ENCODE peak calls at places on chromosomes 3 and 15, in nine cellular contexts. One of them, this sample, is unnamed.

GRCh38 chr3:8554725-8555621 is 53.4 kb downstream of the LMCD1 start:
- DNase-seq in effector CD4-positive, alpha-beta T cell: no peak
- DNase-seq in CD4-positive, alpha-beta T cell: no peak
- DNase-seq in endothelial cell: no peak
- DNase-seq in ELR: no peak
- DNase-seq in left colon: no peak
- DNase-seq in NCI-H748 treated with DMSO at 0.1 percent for 48 hours: no peak
- DNase-seq in activated gamma-delta T cell treated with anti-CD3 and anti-CD28 coated beads, Interleukin-2, amount 50 U/mL, for 16 hours: no peak
- DNase-seq in AG08396: peak
- DNase-seq in this sample: peak

GRCh38 chr3:75396316-75396802 is 267.8 kb upstream of the FRG2C start:
- DNase-seq in effector CD4-positive, alpha-beta T cell: no peak
- DNase-seq in CD4-positive, alpha-beta T cell: no peak
- DNase-seq in endothelial cell: no peak
- DNase-seq in ELR: no peak
- DNase-seq in left colon: peak
- DNase-seq in NCI-H748 treated with DMSO at 0.1 percent for 48 hours: no peak
- DNase-seq in activated gamma-delta T cell treated with anti-CD3 and anti-CD28 coated beads, Interleukin-2, amount 50 U/mL, for 16 hours: no peak
- DNase-seq in AG08396: peak
- DNase-seq in this sample: no peak

GRCh38 chr15:33086500-33087141 is 107.9 kb downstream of the FMN1 start:
- DNase-seq in effector CD4-positive, alpha-beta T cell: no peak
- DNase-seq in CD4-positive, alpha-beta T cell: no peak
- DNase-seq in endothelial cell: no peak
- DNase-seq in ELR: peak
- DNase-seq in left colon: no peak
- DNase-seq in NCI-H748 treated with DMSO at 0.1 percent for 48 hours: peak
- DNase-seq in activated gamma-delta T cell treated with anti-CD3 and anti-CD28 coated beads, Interleukin-2, amount 50 U/mL, for 16 hours: no peak
- DNase-seq in AG08396: peak
- DNase-seq in this sample: no peak

GRCh38 chr3:126370606-126371005 is 13.4 kb upstream of the KLF15 start:
- DNase-seq in effector CD4-positive, alpha-beta T cell: no peak
- DNase-seq in CD4-positive, alpha-beta T cell: no peak
- DNase-seq in endothelial cell: no peak
- DNase-seq in ELR: no peak
- DNase-seq in left colon: no peak
- DNase-seq in NCI-H748 treated with DMSO at 0.1 percent for 48 hours: no peak
- DNase-seq in activated gamma-delta T cell treated with anti-CD3 and anti-CD28 coated beads, Interleukin-2, amount 50 U/mL, for 16 hours: no peak
- DNase-seq in AG08396: no peak
- DNase-seq in this sample: no peak

GRCh38 chr15:101269479-101270223 is 7.6 kb downstream of the SELENOS start:
- DNase-seq in effector CD4-positive, alpha-beta T cell: no peak
- DNase-seq in CD4-positive, alpha-beta T cell: no peak
- DNase-seq in endothelial cell: no peak
- DNase-seq in ELR: no peak
- DNase-seq in left colon: no peak
- DNase-seq in NCI-H748 treated with DMSO at 0.1 percent for 48 hours: no peak
- DNase-seq in activated gamma-delta T cell treated with anti-CD3 and anti-CD28 coated beads, Interleukin-2, amount 50 U/mL, for 16 hours: no peak
- DNase-seq in AG08396: no peak
- DNase-seq in this sample: peak

GRCh38 chr3:113183748-113184661 is 27.4 kb upstream of the BOC start:
- DNase-seq in effector CD4-positive, alpha-beta T cell: no peak
- DNase-seq in CD4-positive, alpha-beta T cell: no peak
- DNase-seq in endothelial cell: no peak
- DNase-seq in ELR: peak
- DNase-seq in left colon: no peak
- DNase-seq in NCI-H748 treated with DMSO at 0.1 percent for 48 hours: no peak
- DNase-seq in activated gamma-delta T cell treated with anti-CD3 and anti-CD28 coated beads, Interleukin-2, amount 50 U/mL, for 16 hours: no peak
- DNase-seq in AG08396: peak
- DNase-seq in this sample: no peak

GRCh38 chr15:101127503-101128076 is 124.3 kb downstream of the CHSY1 start:
- DNase-seq in effector CD4-positive, alpha-beta T cell: no peak
- DNase-seq in CD4-positive, alpha-beta T cell: no peak
- DNase-seq in endothelial cell: no peak
- DNase-seq in ELR: peak
- DNase-seq in left colon: peak
- DNase-seq in NCI-H748 treated with DMSO at 0.1 percent for 48 hours: peak
- DNase-seq in activated gamma-delta T cell treated with anti-CD3 and anti-CD28 coated beads, Interleukin-2, amount 50 U/mL, for 16 hours: peak
- DNase-seq in AG08396: peak
- DNase-seq in this sample: no peak

GRCh38 chr15:69380726-69381105 is 33.4 kb upstream of the KIF23 start:
- DNase-seq in effector CD4-positive, alpha-beta T cell: no peak
- DNase-seq in CD4-positive, alpha-beta T cell: no peak
- DNase-seq in endothelial cell: no peak
- DNase-seq in ELR: no peak
- DNase-seq in left colon: no peak
- DNase-seq in NCI-H748 treated with DMSO at 0.1 percent for 48 hours: no peak
- DNase-seq in activated gamma-delta T cell treated with anti-CD3 and anti-CD28 coated beads, Interleukin-2, amount 50 U/mL, for 16 hours: no peak
- DNase-seq in AG08396: no peak
- DNase-seq in this sample: no peak

GRCh38 chr15:67185621-67186225 is 68.7 kb downstream of the AAGAB start:
- DNase-seq in effector CD4-positive, alpha-beta T cell: no peak
- DNase-seq in CD4-positive, alpha-beta T cell: no peak
- DNase-seq in endothelial cell: no peak
- DNase-seq in ELR: no peak
- DNase-seq in left colon: no peak
- DNase-seq in NCI-H748 treated with DMSO at 0.1 percent for 48 hours: no peak
- DNase-seq in activated gamma-delta T cell treated with anti-CD3 and anti-CD28 coated beads, Interleukin-2, amount 50 U/mL, for 16 hours: no peak
- DNase-seq in AG08396: no peak
- DNase-seq in this sample: no peak

GRCh38 chr3:126493731-126494130 is 18.0 kb upstream of the ZXDC start:
- DNase-seq in effector CD4-positive, alpha-beta T cell: no peak
- DNase-seq in CD4-positive, alpha-beta T cell: no peak
- DNase-seq in endothelial cell: no peak
- DNase-seq in ELR: no peak
- DNase-seq in left colon: no peak
- DNase-seq in NCI-H748 treated with DMSO at 0.1 percent for 48 hours: no peak
- DNase-seq in activated gamma-delta T cell treated with anti-CD3 and anti-CD28 coated beads, Interleukin-2, amount 50 U/mL, for 16 hours: no peak
- DNase-seq in AG08396: no peak
- DNase-seq in this sample: no peak

GRCh38 chr15:74420193-74420905 is 13.4 kb downstream of the SEMA7A start:
- DNase-seq in effector CD4-positive, alpha-beta T cell: no peak
- DNase-seq in CD4-positive, alpha-beta T cell: no peak
- DNase-seq in endothelial cell: no peak
- DNase-seq in ELR: peak
- DNase-seq in left colon: no peak
- DNase-seq in NCI-H748 treated with DMSO at 0.1 percent for 48 hours: no peak
- DNase-seq in activated gamma-delta T cell treated with anti-CD3 and anti-CD28 coated beads, Interleukin-2, amount 50 U/mL, for 16 hours: no peak
- DNase-seq in AG08396: no peak
- DNase-seq in this sample: no peak

GRCh38 chr15:40092416-40093223 is 16.1 kb downstream of the BMF start:
- DNase-seq in effector CD4-positive, alpha-beta T cell: no peak
- DNase-seq in CD4-positive, alpha-beta T cell: no peak
- DNase-seq in endothelial cell: no peak
- DNase-seq in ELR: no peak
- DNase-seq in left colon: peak
- DNase-seq in NCI-H748 treated with DMSO at 0.1 percent for 48 hours: peak
- DNase-seq in activated gamma-delta T cell treated with anti-CD3 and anti-CD28 coated beads, Interleukin-2, amount 50 U/mL, for 16 hours: no peak
- DNase-seq in AG08396: peak
- DNase-seq in this sample: no peak

GRCh38 chr15:51589881-51590570 is 32.5 kb downstream of the DMXL2 start:
- DNase-seq in effector CD4-positive, alpha-beta T cell: no peak
- DNase-seq in CD4-positive, alpha-beta T cell: no peak
- DNase-seq in endothelial cell: no peak
- DNase-seq in ELR: no peak
- DNase-seq in left colon: no peak
- DNase-seq in NCI-H748 treated with DMSO at 0.1 percent for 48 hours: no peak
- DNase-seq in activated gamma-delta T cell treated with anti-CD3 and anti-CD28 coated beads, Interleukin-2, amount 50 U/mL, for 16 hours: no peak
- DNase-seq in AG08396: no peak
- DNase-seq in this sample: no peak

GRCh38 chr3:58418227-58418626 is 15.4 kb downstream of the PDHB start:
- DNase-seq in effector CD4-positive, alpha-beta T cell: no peak
- DNase-seq in CD4-positive, alpha-beta T cell: no peak
- DNase-seq in endothelial cell: no peak
- DNase-seq in ELR: no peak
- DNase-seq in left colon: no peak
- DNase-seq in NCI-H748 treated with DMSO at 0.1 percent for 48 hours: no peak
- DNase-seq in activated gamma-delta T cell treated with anti-CD3 and anti-CD28 coated beads, Interleukin-2, amount 50 U/mL, for 16 hours: no peak
- DNase-seq in AG08396: no peak
- DNase-seq in this sample: no peak

GRCh38 chr15:90358124-90359033 is 6.3 kb downstream of the ZNF774 start:
- DNase-seq in effector CD4-positive, alpha-beta T cell: no peak
- DNase-seq in CD4-positive, alpha-beta T cell: no peak
- DNase-seq in endothelial cell: no peak
- DNase-seq in ELR: peak
- DNase-seq in left colon: no peak
- DNase-seq in NCI-H748 treated with DMSO at 0.1 percent for 48 hours: no peak
- DNase-seq in activated gamma-delta T cell treated with anti-CD3 and anti-CD28 coated beads, Interleukin-2, amount 50 U/mL, for 16 hours: no peak
- DNase-seq in AG08396: peak
- DNase-seq in this sample: no peak

GRCh38 chr15:67405208-67406191 is 115.4 kb upstream of the C15orf61 start:
- DNase-seq in effector CD4-positive, alpha-beta T cell: no peak
- DNase-seq in CD4-positive, alpha-beta T cell: no peak
- DNase-seq in endothelial cell: no peak
- DNase-seq in ELR: peak
- DNase-seq in left colon: no peak
- DNase-seq in NCI-H748 treated with DMSO at 0.1 percent for 48 hours: no peak
- DNase-seq in activated gamma-delta T cell treated with anti-CD3 and anti-CD28 coated beads, Interleukin-2, amount 50 U/mL, for 16 hours: no peak
- DNase-seq in AG08396: peak
- DNase-seq in this sample: no peak

GRCh38 chr15:39009740-39010139 is 445.1 kb upstream of the RASGRP1 start:
- DNase-seq in effector CD4-positive, alpha-beta T cell: no peak
- DNase-seq in CD4-positive, alpha-beta T cell: no peak
- DNase-seq in endothelial cell: no peak
- DNase-seq in ELR: no peak
- DNase-seq in left colon: no peak
- DNase-seq in NCI-H748 treated with DMSO at 0.1 percent for 48 hours: no peak
- DNase-seq in activated gamma-delta T cell treated with anti-CD3 and anti-CD28 coated beads, Interleukin-2, amount 50 U/mL, for 16 hours: no peak
- DNase-seq in AG08396: no peak
- DNase-seq in this sample: no peak

GRCh38 chr3:119604878-119605277 is 7.2 kb downstream of the PLA1A start:
- DNase-seq in effector CD4-positive, alpha-beta T cell: no peak
- DNase-seq in CD4-positive, alpha-beta T cell: no peak
- DNase-seq in endothelial cell: no peak
- DNase-seq in ELR: peak
- DNase-seq in left colon: no peak
- DNase-seq in NCI-H748 treated with DMSO at 0.1 percent for 48 hours: no peak
- DNase-seq in activated gamma-delta T cell treated with anti-CD3 and anti-CD28 coated beads, Interleukin-2, amount 50 U/mL, for 16 hours: no peak
- DNase-seq in AG08396: no peak
- DNase-seq in this sample: no peak

GRCh38 chr3:33636125-33636855 is 81.8 kb downstream of the CLASP2 start:
- DNase-seq in effector CD4-positive, alpha-beta T cell: no peak
- DNase-seq in CD4-positive, alpha-beta T cell: no peak
- DNase-seq in endothelial cell: peak
- DNase-seq in ELR: peak
- DNase-seq in left colon: no peak
- DNase-seq in NCI-H748 treated with DMSO at 0.1 percent for 48 hours: peak
- DNase-seq in activated gamma-delta T cell treated with anti-CD3 and anti-CD28 coated beads, Interleukin-2, amount 50 U/mL, for 16 hours: no peak
- DNase-seq in AG08396: peak
- DNase-seq in this sample: peak

GRCh38 chr3:62372621-62373041 is 719 bp downstream of the FEZF2 start:
- DNase-seq in effector CD4-positive, alpha-beta T cell: no peak
- DNase-seq in CD4-positive, alpha-beta T cell: no peak
- DNase-seq in endothelial cell: peak
- DNase-seq in ELR: no peak
- DNase-seq in left colon: no peak
- DNase-seq in NCI-H748 treated with DMSO at 0.1 percent for 48 hours: no peak
- DNase-seq in activated gamma-delta T cell treated with anti-CD3 and anti-CD28 coated beads, Interleukin-2, amount 50 U/mL, for 16 hours: no peak
- DNase-seq in AG08396: no peak
- DNase-seq in this sample: no peak

GRCh38 chr3:16595778-16596177 is 9.4 kb downstream of the DAZL start:
- DNase-seq in effector CD4-positive, alpha-beta T cell: no peak
- DNase-seq in CD4-positive, alpha-beta T cell: no peak
- DNase-seq in endothelial cell: no peak
- DNase-seq in ELR: peak
- DNase-seq in left colon: no peak
- DNase-seq in NCI-H748 treated with DMSO at 0.1 percent for 48 hours: no peak
- DNase-seq in activated gamma-delta T cell treated with anti-CD3 and anti-CD28 coated beads, Interleukin-2, amount 50 U/mL, for 16 hours: no peak
- DNase-seq in AG08396: no peak
- DNase-seq in this sample: no peak

GRCh38 chr15:101138913-101139880 is 112.7 kb downstream of the CHSY1 start:
- DNase-seq in effector CD4-positive, alpha-beta T cell: no peak
- DNase-seq in CD4-positive, alpha-beta T cell: no peak
- DNase-seq in endothelial cell: no peak
- DNase-seq in ELR: peak
- DNase-seq in left colon: no peak
- DNase-seq in NCI-H748 treated with DMSO at 0.1 percent for 48 hours: no peak
- DNase-seq in activated gamma-delta T cell treated with anti-CD3 and anti-CD28 coated beads, Interleukin-2, amount 50 U/mL, for 16 hours: no peak
- DNase-seq in AG08396: no peak
- DNase-seq in this sample: no peak

GRCh38 chr3:14507757-14508504 is 32.2 kb downstream of the GRIP2 start:
- DNase-seq in effector CD4-positive, alpha-beta T cell: no peak
- DNase-seq in CD4-positive, alpha-beta T cell: no peak
- DNase-seq in endothelial cell: no peak
- DNase-seq in ELR: no peak
- DNase-seq in left colon: no peak
- DNase-seq in NCI-H748 treated with DMSO at 0.1 percent for 48 hours: no peak
- DNase-seq in activated gamma-delta T cell treated with anti-CD3 and anti-CD28 coated beads, Interleukin-2, amount 50 U/mL, for 16 hours: no peak
- DNase-seq in AG08396: no peak
- DNase-seq in this sample: no peak

GRCh38 chr3:184156522-184156955 is 1.4 kb downstream of the DVL3 start:
- DNase-seq in effector CD4-positive, alpha-beta T cell: no peak
- DNase-seq in CD4-positive, alpha-beta T cell: no peak
- DNase-seq in endothelial cell: peak
- DNase-seq in ELR: peak
- DNase-seq in left colon: peak
- DNase-seq in NCI-H748 treated with DMSO at 0.1 percent for 48 hours: no peak
- DNase-seq in activated gamma-delta T cell treated with anti-CD3 and anti-CD28 coated beads, Interleukin-2, amount 50 U/mL, for 16 hours: no peak
- DNase-seq in AG08396: peak
- DNase-seq in this sample: peak

GRCh38 chr3:58272891-58273290 is 33.2 kb upstream of the RPP14 start:
- DNase-seq in effector CD4-positive, alpha-beta T cell: no peak
- DNase-seq in CD4-positive, alpha-beta T cell: no peak
- DNase-seq in endothelial cell: no peak
- DNase-seq in ELR: no peak
- DNase-seq in left colon: no peak
- DNase-seq in NCI-H748 treated with DMSO at 0.1 percent for 48 hours: no peak
- DNase-seq in activated gamma-delta T cell treated with anti-CD3 and anti-CD28 coated beads, Interleukin-2, amount 50 U/mL, for 16 hours: no peak
- DNase-seq in AG08396: no peak
- DNase-seq in this sample: no peak

GRCh38 chr3:194321666-194322640 is 29.2 kb downstream of the CPN2 start:
- DNase-seq in effector CD4-positive, alpha-beta T cell: no peak
- DNase-seq in CD4-positive, alpha-beta T cell: no peak
- DNase-seq in endothelial cell: no peak
- DNase-seq in ELR: no peak
- DNase-seq in left colon: no peak
- DNase-seq in NCI-H748 treated with DMSO at 0.1 percent for 48 hours: no peak
- DNase-seq in activated gamma-delta T cell treated with anti-CD3 and anti-CD28 coated beads, Interleukin-2, amount 50 U/mL, for 16 hours: no peak
- DNase-seq in AG08396: no peak
- DNase-seq in this sample: no peak

GRCh38 chr3:130900959-130901358 is 7.1 kb downstream of the ATP2C1 start:
- DNase-seq in effector CD4-positive, alpha-beta T cell: no peak
- DNase-seq in CD4-positive, alpha-beta T cell: no peak
- DNase-seq in endothelial cell: no peak
- DNase-seq in ELR: no peak
- DNase-seq in left colon: no peak
- DNase-seq in NCI-H748 treated with DMSO at 0.1 percent for 48 hours: no peak
- DNase-seq in activated gamma-delta T cell treated with anti-CD3 and anti-CD28 coated beads, Interleukin-2, amount 50 U/mL, for 16 hours: no peak
- DNase-seq in AG08396: no peak
- DNase-seq in this sample: no peak

GRCh38 chr3:64612082-64612860 is 75.5 kb downstream of the ADAMTS9 start:
- DNase-seq in effector CD4-positive, alpha-beta T cell: no peak
- DNase-seq in CD4-positive, alpha-beta T cell: no peak
- DNase-seq in endothelial cell: no peak
- DNase-seq in ELR: no peak
- DNase-seq in left colon: no peak
- DNase-seq in NCI-H748 treated with DMSO at 0.1 percent for 48 hours: no peak
- DNase-seq in activated gamma-delta T cell treated with anti-CD3 and anti-CD28 coated beads, Interleukin-2, amount 50 U/mL, for 16 hours: no peak
- DNase-seq in AG08396: peak
- DNase-seq in this sample: no peak

GRCh38 chr15:85642693-85643058 is 152.0 kb downstream of the KLHL25 start:
- DNase-seq in effector CD4-positive, alpha-beta T cell: no peak
- DNase-seq in CD4-positive, alpha-beta T cell: no peak
- DNase-seq in endothelial cell: no peak
- DNase-seq in ELR: no peak
- DNase-seq in left colon: no peak
- DNase-seq in NCI-H748 treated with DMSO at 0.1 percent for 48 hours: no peak
- DNase-seq in activated gamma-delta T cell treated with anti-CD3 and anti-CD28 coated beads, Interleukin-2, amount 50 U/mL, for 16 hours: no peak
- DNase-seq in AG08396: peak
- DNase-seq in this sample: no peak

GRCh38 chr3:188279696-188280398 is 125.9 kb downstream of the LPP start:
- DNase-seq in effector CD4-positive, alpha-beta T cell: no peak
- DNase-seq in CD4-positive, alpha-beta T cell: no peak
- DNase-seq in endothelial cell: no peak
- DNase-seq in ELR: no peak
- DNase-seq in left colon: no peak
- DNase-seq in NCI-H748 treated with DMSO at 0.1 percent for 48 hours: no peak
- DNase-seq in activated gamma-delta T cell treated with anti-CD3 and anti-CD28 coated beads, Interleukin-2, amount 50 U/mL, for 16 hours: no peak
- DNase-seq in AG08396: no peak
- DNase-seq in this sample: peak

GRCh38 chr3:151753846-151754245 is 20.1 kb downstream of the AADACL2 start:
- DNase-seq in effector CD4-positive, alpha-beta T cell: no peak
- DNase-seq in CD4-positive, alpha-beta T cell: no peak
- DNase-seq in endothelial cell: no peak
- DNase-seq in ELR: peak
- DNase-seq in left colon: no peak
- DNase-seq in NCI-H748 treated with DMSO at 0.1 percent for 48 hours: no peak
- DNase-seq in activated gamma-delta T cell treated with anti-CD3 and anti-CD28 coated beads, Interleukin-2, amount 50 U/mL, for 16 hours: no peak
- DNase-seq in AG08396: no peak
- DNase-seq in this sample: no peak

This sample was measured in iPS-NIHi11.